ENCODE peak calls at places on chromosome 1, in six cellular contexts. T is IMR-90, W is mammary epithelial cell, L is body of pancreas, S is neural progenitor cell, R is PC-3. Q is an unnamed sample.
A peak's percentile ranks its signal among the peaks of the same experiment; 100 is the strongest.

GRCh38 chr1:115865704-115866380 is 24.9 kb upstream of the NHLH2 start:
- DNase-seq in W (peak; percentile 83), S (no peak), R (no peak), T (no peak), L (no peak), Q (no peak)

GRCh38 chr1:66542811-66543767 is 9.1 kb downstream of the SGIP1 start:
- DNase-seq in T (peak; percentile 95), R (peak; percentile 67), L (peak; percentile 84), W (peak; percentile 43), S (no peak), Q (peak; percentile 25)

GRCh38 chr1:184324972-184325371 is 61.9 kb upstream of the C1orf21 start:
- DNase-seq in W (no peak), R (no peak), T (no peak), L (no peak), S (no peak), Q (no peak)

GRCh38 chr1:232143315-232143886 is 486.5 kb downstream of the SIPA1L2 start:
- DNase-seq in S (peak; percentile 44), T (no peak), L (no peak), W (no peak), R (no peak), Q (no peak)

GRCh38 chr1:40380817-40381216 is 7.3 kb downstream of the SMAP2 start:
- DNase-seq in W (no peak), L (no peak), S (no peak), R (no peak), T (no peak), Q (no peak)

GRCh38 chr1:54054438-54054749 is 986 bp downstream of the TCEANC2 start:
- DNase-seq in W (no peak), L (no peak), S (no peak), T (no peak), R (no peak), Q (no peak)

GRCh38 chr1:50858761-50859160 is 101.3 kb downstream of the FAF1 start:
- DNase-seq in S (no peak), T (no peak), L (no peak), W (no peak), R (no peak), Q (no peak)

GRCh38 chr1:2412773-2413494 is 570 bp upstream of the PEX10 start:
- DNase-seq in S (peak; percentile 83), L (peak; percentile 39), W (no peak), R (peak; percentile 21), T (peak; percentile 31), Q (peak; percentile 66)

GRCh38 chr1:63624911-63625310 is 31.7 kb downstream of the PGM1 start:
- DNase-seq in W (no peak), R (peak; percentile 16), T (no peak), S (no peak), L (no peak), Q (no peak)

GRCh38 chr1:150365945-150366344 is 2.0 kb downstream of the RPRD2 start:
- DNase-seq in S (no peak), T (peak; percentile 23), L (no peak), W (peak; percentile 21), R (peak; percentile 36), Q (no peak)

GRCh38 chr1:174393885-174394284 is 53.9 kb upstream of the GPR52 start:
- DNase-seq in W (no peak), S (no peak), R (no peak), L (no peak), T (no peak), Q (no peak)

GRCh38 chr1:56017336-56017735 is 562.0 kb downstream of the PLPP3 start:
- DNase-seq in L (no peak), S (no peak), R (peak; percentile 77), T (peak; percentile 62), W (peak; percentile 50), Q (no peak)

GRCh38 chr1:109370712-109371270 is 26.9 kb downstream of the SORT1 start:
- DNase-seq in L (no peak), S (no peak), R (peak; percentile 87), T (peak; percentile 97), W (peak; percentile 71), Q (no peak)

GRCh38 chr1:201149400-201149799 is 4.9 kb downstream of the TMEM9 start:
- DNase-seq in W (no peak), T (peak; percentile 44), R (peak; percentile 94), S (peak; percentile 47), L (peak; percentile 32), Q (peak; percentile 3)

GRCh38 chr1:225813250-225813964 is 3.5 kb downstream of the EPHX1 start:
- DNase-seq in L (peak; percentile 64), T (peak; percentile 62), W (no peak), R (peak; percentile 20), S (peak; percentile 37), Q (peak; percentile 82)

GRCh38 chr1:16369821-16370220 is 2.8 kb downstream of the SZRD1 start:
- DNase-seq in R (no peak), T (no peak), L (no peak), W (no peak), S (no peak), Q (no peak)

GRCh38 chr1:196897158-196897828 is 9.4 kb downstream of the CFHR4 start:
- DNase-seq in R (no peak), T (no peak), W (no peak), S (peak; percentile 11), L (no peak), Q (no peak)

GRCh38 chr1:53860967-53861411 is 22.9 kb upstream of the NDC1 start:
- DNase-seq in S (peak; percentile 82), L (peak; percentile 53), T (peak; percentile 61), R (peak; percentile 78), W (peak; percentile 30), Q (peak; percentile 35)

GRCh38 chr1:82405333-82405732 is 604.6 kb downstream of the ADGRL2 start:
- DNase-seq in L (no peak), T (no peak), S (no peak), R (no peak), W (no peak), Q (no peak)
- H3K27ac ChIP-seq in L (no peak overlapping the region), T (no peak overlapping the region), S (no peak overlapping the region), R (no peak overlapping the region), W (no peak overlapping the region), Q (no peak overlapping the region)

DNA sequence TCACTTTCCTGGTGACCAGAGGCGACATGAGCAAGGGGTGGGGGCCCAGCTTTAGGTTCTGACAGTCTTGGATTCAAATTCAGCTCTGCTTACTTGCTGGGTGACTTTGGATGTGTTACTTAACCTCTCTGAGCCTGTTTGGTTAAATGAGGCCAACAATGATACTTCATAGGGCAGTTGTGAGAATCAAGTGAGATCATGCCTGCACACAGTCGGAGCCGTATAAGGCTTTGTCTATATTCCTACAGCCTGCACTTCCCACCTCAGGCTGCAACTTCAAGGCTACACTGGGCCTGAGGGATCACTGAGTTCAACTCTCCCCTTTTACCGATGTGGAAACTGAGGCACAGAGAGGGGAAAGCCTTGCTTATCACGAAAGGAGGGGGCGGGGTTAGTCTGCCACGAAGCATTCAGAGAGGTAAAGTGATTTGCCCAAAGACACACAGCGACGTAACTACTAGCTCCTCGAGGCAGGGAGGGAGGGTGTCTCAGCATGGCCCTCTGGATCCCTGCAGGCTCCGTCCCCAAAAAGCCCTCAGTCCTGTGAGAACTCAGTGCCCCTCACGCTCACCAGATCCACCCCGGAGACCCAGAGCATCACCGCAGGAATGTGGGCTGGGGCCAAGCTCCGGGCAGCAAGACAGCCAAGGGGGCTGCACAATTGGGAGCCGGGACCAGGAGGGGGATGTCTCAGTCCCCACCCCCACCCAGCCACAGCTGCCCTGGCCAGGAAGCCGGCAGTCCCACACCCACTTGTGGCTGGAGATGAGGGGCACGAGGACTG is 25.0 kb downstream of the SDC3 start:
- DNase-seq in S (no peak), T (no peak), R (no peak), L (no peak), W (no peak), Q (no peak)
- H3K27ac ChIP-seq in S (no peak overlapping the region), T (no peak overlapping the region), R (no peak overlapping the region), L (no peak overlapping the region), W (no peak overlapping the region), Q (no peak overlapping the region)

DNA sequence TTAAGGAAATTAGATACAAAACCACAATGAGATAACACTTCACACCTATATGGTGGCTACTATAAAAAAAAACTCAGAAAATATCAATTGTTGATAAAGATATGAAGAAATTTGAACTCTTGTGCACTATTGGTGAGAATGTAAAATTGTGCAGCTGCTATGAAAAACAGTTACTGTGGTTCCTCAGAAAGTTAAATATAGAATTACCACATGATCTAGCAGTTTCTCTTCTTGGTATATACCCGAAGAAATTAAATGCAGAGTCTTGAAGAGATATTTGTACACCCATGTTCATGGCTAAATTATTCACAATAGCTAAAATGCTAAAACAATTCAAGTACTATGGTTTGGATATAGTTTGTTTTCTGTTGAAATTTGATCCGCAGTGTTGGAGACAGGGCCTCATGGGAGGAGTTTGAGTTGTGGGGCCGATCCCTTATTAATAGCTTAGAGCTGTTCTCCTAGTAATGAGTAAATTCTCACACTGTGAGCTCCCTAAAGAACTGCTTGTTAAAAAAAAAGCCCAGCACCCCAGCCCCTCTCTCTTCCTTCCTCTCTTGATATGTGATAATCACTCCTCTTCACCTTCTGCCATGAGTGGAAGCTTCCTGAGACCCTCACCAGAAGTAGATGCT is 1412.1 kb downstream of the PLA2G4A start:
- DNase-seq in R (no peak), W (no peak), S (no peak), L (no peak), T (no peak), Q (no peak)
- H3K27ac ChIP-seq in R (no peak overlapping the region), W (no peak overlapping the region), S (no peak overlapping the region), L (no peak overlapping the region), T (no peak overlapping the region), Q (no peak overlapping the region)

GRCh38 chr1:234217316-234217840 is 155.9 kb upstream of the COA6 start:
- DNase-seq in R (no peak), L (no peak), S (no peak), T (no peak), W (no peak), Q (no peak)
- H3K27ac ChIP-seq in R (no peak overlapping the region), L (no peak overlapping the region), S (no peak overlapping the region), T (no peak overlapping the region), W (peak overlapping the region; percentile 65), Q (no peak overlapping the region)

DNA sequence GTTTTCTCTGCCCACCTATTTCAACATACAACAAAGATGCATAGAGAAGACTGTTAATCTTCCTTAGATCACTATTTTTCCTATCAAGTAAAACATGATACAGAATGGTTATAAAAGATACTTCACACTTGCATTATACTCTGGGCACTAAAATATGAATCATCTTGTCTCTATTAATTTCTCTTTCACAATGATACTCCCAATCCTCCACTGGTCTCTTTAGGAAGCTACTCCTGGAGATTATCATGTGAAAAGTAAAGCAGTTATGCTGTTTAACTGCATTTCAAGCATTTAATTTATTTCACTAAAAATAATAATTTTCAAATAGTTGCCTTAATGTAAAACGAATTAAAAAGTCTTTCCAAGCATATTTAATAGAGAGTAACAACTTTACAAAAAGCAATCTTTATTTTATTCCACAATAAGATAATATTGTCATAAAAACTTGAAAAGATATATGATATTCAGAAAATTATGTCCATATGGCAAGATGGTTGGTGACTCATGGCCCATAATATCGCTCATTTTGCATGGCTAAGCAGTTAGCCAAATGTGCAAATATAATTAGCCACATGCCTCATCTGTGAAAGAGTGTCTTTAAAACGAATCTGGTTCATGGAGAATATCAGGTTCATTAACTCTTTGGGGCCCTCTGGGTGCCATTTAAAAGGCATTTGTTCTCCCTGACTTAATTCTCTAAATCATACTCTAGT is 1569.0 kb upstream of the B3GALT2 start:
- DNase-seq in S (no peak), L (no peak), R (peak; percentile 4), W (no peak), T (peak; percentile 6), Q (no peak)
- H3K27ac ChIP-seq in S (no peak overlapping the region), L (no peak overlapping the region), R (no peak overlapping the region), W (no peak overlapping the region), T (no peak overlapping the region), Q (no peak overlapping the region)

GRCh38 chr1:230100932-230101331 is 33.9 kb downstream of the GALNT2 start:
- DNase-seq in R (no peak), W (no peak), L (no peak), S (no peak), T (no peak), Q (no peak)
- H3K27ac ChIP-seq in R (no peak overlapping the region), W (no peak overlapping the region), L (no peak overlapping the region), S (no peak overlapping the region), T (no peak overlapping the region), Q (no peak overlapping the region)